ENCODE peak calls at places on chromosomes 16 and 17, in four cellular contexts. Q is midbrain, B is Calu3, Y is cardiac muscle cell. A is an unnamed sample.
A peak's percentile ranks its signal among the peaks of the same experiment; 100 is the strongest.

GRCh38 chr17:80034977-80035686 is 540 bp downstream of the TBC1D16 start:
- DNase-seq in Q (no peak), B (peak; percentile 14), Y (peak; percentile 38), A (no peak)

GRCh38 chr16:12229759-12230594 is 253.4 kb downstream of the SNX29 start:
- DNase-seq in Q (no peak), B (no peak), Y (no peak), A (no peak)

GRCh38 chr16:77920984-77921383 is 101.4 kb upstream of the CLEC3A start:
- DNase-seq in Q (no peak), B (no peak), Y (no peak), A (no peak)

GRCh38 chr17:34110315-34110714 is 144.8 kb upstream of the CCL2 start:
- DNase-seq in Q (no peak), B (no peak), Y (no peak), A (no peak)

GRCh38 chr16:22323998-22324786 is 27.0 kb downstream of the POLR3E start:
- DNase-seq in Q (no peak), B (no peak), Y (no peak), A (no peak)

GRCh38 chr16:7325835-7326234 is 6.8 kb upstream of the RBFOX1 start:
- DNase-seq in Q (no peak), B (no peak), Y (no peak), A (no peak)

GRCh38 chr17:68310141-68310540 is 18.8 kb downstream of the ARSG start:
- DNase-seq in Q (no peak), B (no peak), Y (no peak), A (no peak)

GRCh38 chr17:44581868-44582267 is 24.6 kb downstream of the FZD2 start:
- DNase-seq in Q (no peak), B (peak; percentile 43), Y (peak; percentile 31), A (no peak)

GRCh38 chr16:30805370-30806169 is 18.6 kb upstream of the ZNF629 start:
- DNase-seq in Q (peak; percentile 91), B (peak; percentile 89), Y (peak; percentile 89), A (peak; percentile 62)

GRCh38 chr16:69329369-69330285 is 761 bp downstream of the PDF start:
- DNase-seq in Q (no peak), B (peak; percentile 68), Y (no peak), A (no peak)

GRCh38 chr17:78759203-78759968 is 22.7 kb downstream of the CYTH1 start:
- DNase-seq in Q (peak; percentile 21), B (no peak), Y (peak; percentile 95), A (no peak)

GRCh38 chr16:60142991-60143705 is 1409.0 kb upstream of the GOT2 start:
- DNase-seq in Q (no peak), B (no peak), Y (no peak), A (no peak)

A was measured in cerebellar nuclear complex.